ENCODE peak calls at places on chromosomes 12 and 14, in nine cellular contexts. F is PC-9; M is stimulated activated CD4-positive, alpha-beta T cell treated with anti-CD3 and anti-CD28 coated beads, Interleukin-4, amount 100 ng/mL, for 24 hours; A is CD4-positive, alpha-beta memory T cell; U is heart left ventricle; S is NCI-H510A; W is amniotic stem cell; Q is nephron progenitor cell; V is left colon. L is an unnamed sample.

GRCh38 chr12:123142948-123143752 is 7.7 kb downstream of the PITPNM2 start:
- DNase-seq in F (peak; percentile 52), M (no peak), A (no peak), U (no peak), S (peak; percentile 88), W (no peak), Q (no peak), V (peak; percentile 65), L (peak; percentile 26)

GRCh38 chr12:47868552-47869031 is 36.2 kb downstream of the VDR start:
- DNase-seq in F (no peak), M (no peak), A (no peak), U (no peak), S (no peak), W (no peak), Q (no peak), V (no peak), L (no peak)

GRCh38 chr12:94596596-94596995 is 53.8 kb downstream of the TMCC3 start:
- DNase-seq in F (peak; percentile 49), M (no peak), A (no peak), U (no peak), S (peak; percentile 57), W (no peak), Q (no peak), V (no peak), L (no peak)

GRCh38 chr12:124684971-124685688 is 117.7 kb upstream of the NCOR2 start:
- DNase-seq in F (no peak), M (no peak), A (no peak), U (no peak), S (no peak), W (no peak), Q (no peak), V (no peak), L (no peak)

GRCh38 chr14:55514819-55515470 is 65.1 kb upstream of the KTN1 start:
- DNase-seq in F (no peak), M (no peak), A (no peak), U (no peak), S (no peak), W (no peak), Q (no peak), V (no peak), L (no peak)

GRCh38 chr14:53295372-53295771 is 142.2 kb upstream of the DDHD1 start:
- DNase-seq in F (no peak), M (no peak), A (no peak), U (no peak), S (no peak), W (no peak), Q (no peak), V (no peak), L (no peak)

GRCh38 chr12:1796515-1797010 is 23.8 kb upstream of the LRTM2 start:
- DNase-seq in F (no peak), M (peak; percentile 51), A (peak; percentile 67), U (peak; percentile 38), S (no peak), W (no peak), Q (no peak), V (peak; percentile 72), L (no peak)

GRCh38 chr12:53575502-53576264 is 50.5 kb downstream of the ATF7 start:
- DNase-seq in F (no peak), M (no peak), A (no peak), U (no peak), S (no peak), W (no peak), Q (no peak), V (no peak), L (no peak)

GRCh38 chr12:70635713-70636112 is 1.5 kb downstream of the PTPRB start:
- DNase-seq in F (no peak), M (no peak), A (no peak), U (no peak), S (no peak), W (no peak), Q (no peak), V (no peak), L (no peak)

GRCh38 chr14:32329690-32330290 is 692 bp downstream of the AKAP6 start:
- DNase-seq in F (no peak), M (no peak), A (no peak), U (no peak), S (no peak), W (no peak), Q (no peak), V (no peak), L (no peak)

GRCh38 chr12:24072302-24072701 is 122.8 kb upstream of the SOX5 start:
- DNase-seq in F (no peak), M (no peak), A (no peak), U (no peak), S (no peak), W (no peak), Q (no peak), V (no peak), L (no peak)

GRCh38 chr12:109963743-109964429 is 32.3 kb downstream of the GIT2 start:
- DNase-seq in F (no peak), M (no peak), A (no peak), U (no peak), S (no peak), W (no peak), Q (no peak), V (no peak), L (no peak)

GRCh38 chr12:9872743-9873142 is 3.6 kb upstream of the CLEC2B start:
- DNase-seq in F (no peak), M (no peak), A (no peak), U (no peak), S (no peak), W (no peak), Q (no peak), V (no peak), L (no peak)

GRCh38 chr12:93186131-93186530 is 191.6 kb upstream of the NUDT4 start:
- DNase-seq in F (no peak), M (no peak), A (no peak), U (no peak), S (no peak), W (no peak), Q (no peak), V (no peak), L (no peak)

GRCh38 chr12:48007206-48007605 is 2.9 kb upstream of the COL2A1 start:
- DNase-seq in F (no peak), M (no peak), A (no peak), U (no peak), S (no peak), W (no peak), Q (no peak), V (no peak), L (no peak)

GRCh38 chr12:4962539-4963486 is 53.1 kb downstream of the KCNA1 start:
- DNase-seq in F (no peak), M (no peak), A (no peak), U (no peak), S (no peak), W (no peak), Q (no peak), V (no peak), L (no peak)

GRCh38 chr12:94815958-94816357 is 165.6 kb upstream of the TMCC3 start:
- DNase-seq in F (no peak), M (no peak), A (no peak), U (no peak), S (no peak), W (no peak), Q (no peak), V (no peak), L (no peak)

GRCh38 chr12:80711866-80712265 is 4.4 kb downstream of the MYF6 start:
- DNase-seq in F (no peak), M (no peak), A (no peak), U (no peak), S (no peak), W (no peak), Q (no peak), V (no peak), L (no peak)

GRCh38 chr14:66114071-66114470 is 372.1 kb upstream of the CCDC196 start:
- DNase-seq in F (no peak), M (no peak), A (no peak), U (no peak), S (no peak), W (no peak), Q (no peak), V (no peak), L (no peak)

GRCh38 chr14:77674931-77675330 is 32.9 kb downstream of the ALKBH1 start:
- DNase-seq in F (no peak), M (no peak), A (no peak), U (no peak), S (no peak), W (no peak), Q (no peak), V (peak; percentile 64), L (no peak)

GRCh38 chr14:59439256-59440015 is 25.7 kb downstream of the GPR135 start:
- DNase-seq in F (no peak), M (no peak), A (no peak), U (no peak), S (no peak), W (no peak), Q (no peak), V (no peak), L (no peak)

L was measured in SHP77 treated with DMSO at 0.1 percent for 48 hours.